ENCODE peak calls at places on chromosomes 3 and 15, in ten cellular contexts. S is hippocampal formation; A is stimulated activated CD4-positive, alpha-beta T cell treated with anti-CD3 and anti-CD28 coated beads, Interleukin-4, amount 100 ng/mL, for 48 hours; T is HFF-Myc; Y is hypothalamus; F is left cardiac atrium; W is COR-L47; K is activated naive CD4-positive, alpha-beta T cell treated with Interleukin-2 at 50 U/mL for 16 hours; N is body of pancreas; E is T-cell. H is an unnamed sample.
A peak's percentile ranks its signal among the peaks of the same experiment; 100 is the strongest.

GRCh38 chr3:49719214-49719884 is at the start of gene AMIGO3:
- DNase-seq in Y (peak; percentile 76), A (peak; percentile 92), W (peak; percentile 80), N (peak; percentile 97), T (peak; percentile 75), E (peak; percentile 81), S (peak; percentile 89), K (peak; percentile 91), F (peak; percentile 98), H (peak; percentile 95)

GRCh38 chr3:67075295-67075694 is 77.2 kb downstream of the KBTBD8 start:
- DNase-seq in W (no peak), A (no peak), Y (no peak), K (no peak), T (no peak), F (no peak), S (no peak), E (no peak), N (no peak), H (no peak)

GRCh38 chr15:62163847-62164499 is 1.1 kb downstream of the C2CD4B start:
- DNase-seq in F (peak; percentile 36), W (no peak), E (no peak), S (no peak), Y (no peak), K (peak; percentile 3), A (no peak), N (peak; percentile 39), T (no peak), H (no peak)

GRCh38 chr3:16767006-16767405 is 117.7 kb upstream of the PLCL2 start:
- DNase-seq in T (no peak), K (no peak), F (no peak), E (no peak), Y (no peak), N (no peak), S (no peak), W (no peak), A (no peak), H (no peak)

GRCh38 chr3:155282416-155283091 is 10.9 kb downstream of the STRIT1 start:
- DNase-seq in N (no peak), E (no peak), W (no peak), T (no peak), A (no peak), F (no peak), K (no peak), Y (no peak), S (no peak), H (peak; percentile 73)

GRCh38 chr3:7707192-7707591 is 794.4 kb upstream of the LMCD1 start:
- DNase-seq in K (no peak), N (no peak), Y (no peak), T (no peak), F (no peak), S (no peak), W (no peak), A (no peak), E (no peak), H (no peak)

GRCh38 chr3:123159926-123160635 is 41.7 kb upstream of the SEC22A start:
- DNase-seq in E (no peak), Y (no peak), A (no peak), S (no peak), N (no peak), F (no peak), W (no peak), K (no peak), T (no peak), H (peak; percentile 56)

GRCh38 chr3:40310690-40311089 is 1.2 kb downstream of the EIF1B start:
- DNase-seq in E (no peak), N (no peak), A (no peak), Y (no peak), W (no peak), F (no peak), T (no peak), S (no peak), K (no peak), H (peak; percentile 53)

GRCh38 chr3:44058022-44058867 is 183.4 kb upstream of the TOPAZ1 start:
- DNase-seq in W (peak; percentile 52), T (peak; percentile 22), N (no peak), E (no peak), F (no peak), A (peak; percentile 15), Y (no peak), S (no peak), K (no peak), H (peak; percentile 72)

GRCh38 chr15:96409231-96410138 is 79.0 kb downstream of the NR2F2 start:
- DNase-seq in E (no peak), S (no peak), W (no peak), T (no peak), K (no peak), F (no peak), Y (no peak), N (no peak), A (no peak), H (peak; percentile 16)

GRCh38 chr3:126672741-126673140 is 17.8 kb upstream of the TXNRD3 start:
- DNase-seq in K (no peak), E (no peak), Y (no peak), N (no peak), A (no peak), S (no peak), T (no peak), W (peak; percentile 43), F (no peak), H (no peak)

GRCh38 chr3:42090973-42091731 is at the start of gene TRAK1:
- DNase-seq in N (no peak), F (peak; percentile 53), E (no peak), T (no peak), S (peak; percentile 49), A (no peak), K (no peak), Y (no peak), W (no peak), H (peak; percentile 64)

GRCh38 chr15:26686547-26687187 is 86.2 kb downstream of the GABRB3 start:
- DNase-seq in E (no peak), Y (no peak), N (no peak), S (no peak), K (no peak), F (no peak), A (no peak), T (no peak), W (no peak), H (no peak)

GRCh38 chr15:40006646-40007045 is 32.3 kb downstream of the SRP14 start:
- DNase-seq in F (no peak), T (no peak), K (no peak), W (no peak), Y (no peak), S (no peak), E (no peak), A (no peak), N (no peak), H (peak; percentile 81)

GRCh38 chr3:8052599-8053185 is 448.9 kb upstream of the LMCD1 start:
- DNase-seq in S (no peak), E (no peak), Y (no peak), A (no peak), N (no peak), W (no peak), T (no peak), K (no peak), F (no peak), H (no peak)

GRCh38 chr3:79016587-79017380 is 751.0 kb downstream of the ROBO1 start:
- DNase-seq in A (no peak), E (no peak), W (no peak), T (no peak), F (no peak), N (no peak), S (no peak), K (no peak), Y (no peak), H (peak; percentile 42)

GRCh38 chr3:123295901-123296250 is 94.1 kb downstream of the SEC22A start:
- DNase-seq in N (no peak), K (no peak), A (no peak), W (no peak), Y (no peak), T (no peak), F (no peak), S (no peak), E (no peak), H (no peak)

GRCh38 chr3:125280966-125281365 is 68.4 kb upstream of the SLC12A8 start:
- DNase-seq in F (no peak), K (no peak), N (no peak), A (no peak), T (peak; percentile 45), W (peak; percentile 89), E (no peak), S (peak; percentile 42), Y (no peak), H (peak; percentile 78)